ENCODE peak calls at places on chromosomes 3 and 15, in seven cellular contexts. I, J, P, C, B, Q and G are unnamed samples.

GRCh38 chr15:71197620-71198019 is 82.3 kb downstream of the THSD4 start:
- DNase-seq in C (peak), P (no peak), J (no peak), B (no peak), Q (no peak), I (no peak), G (no peak)

GRCh38 chr3:42031808-42032475 is 59.2 kb upstream of the TRAK1 start:
- DNase-seq in I (no peak), B (peak), C (no peak), J (no peak), P (no peak), Q (no peak), G (peak)

GRCh38 chr3:30618508-30618907 is 12.1 kb downstream of the TGFBR2 start:
- DNase-seq in I (no peak), P (no peak), Q (no peak), B (no peak), C (no peak), J (no peak), G (no peak)

GRCh38 chr3:55704521-55704920 is 217.4 kb upstream of the WNT5A start:
- DNase-seq in Q (no peak), J (no peak), C (no peak), P (no peak), B (no peak), I (no peak), G (no peak)

GRCh38 chr15:82548700-82549099 is 8.4 kb upstream of the RPS17 start:
- DNase-seq in Q (no peak), P (no peak), J (no peak), I (no peak), C (no peak), B (no peak), G (no peak)

GRCh38 chr15:78992416-78993256 is 47.8 kb upstream of the CTSH start:
- DNase-seq in J (no peak), P (no peak), C (no peak), I (no peak), B (no peak), Q (no peak), G (no peak)

GRCh38 chr3:37859354-37859753 is 2.3 kb upstream of the CTDSPL start:
- DNase-seq in C (no peak), I (no peak), P (no peak), J (no peak), Q (no peak), B (no peak), G (no peak)

GRCh38 chr15:59283717-59284336 is 77.2 kb downstream of the LDHAL6B start:
- DNase-seq in C (no peak), B (no peak), P (no peak), Q (peak), J (peak), I (no peak), G (no peak)

GRCh38 chr15:91496754-91497691 is 356.5 kb upstream of the SLCO3A1 start:
- DNase-seq in Q (no peak), J (no peak), P (peak), C (no peak), B (no peak), I (no peak), G (no peak)

GRCh38 chr15:91537868-91538267 is 315.6 kb upstream of the SLCO3A1 start:
- DNase-seq in P (no peak), Q (no peak), I (no peak), C (no peak), J (no peak), B (no peak), G (no peak)

GRCh38 chr15:32119694-32120330 is 89.5 kb downstream of the CHRNA7 start:
- DNase-seq in B (no peak), J (no peak), P (peak), I (no peak), C (peak), Q (no peak), G (peak)
- H3K4me3 ChIP-seq in B (no peak), J (no peak), P (no peak), I (no peak), C (no peak), Q (no peak), G (no peak)

DNA sequence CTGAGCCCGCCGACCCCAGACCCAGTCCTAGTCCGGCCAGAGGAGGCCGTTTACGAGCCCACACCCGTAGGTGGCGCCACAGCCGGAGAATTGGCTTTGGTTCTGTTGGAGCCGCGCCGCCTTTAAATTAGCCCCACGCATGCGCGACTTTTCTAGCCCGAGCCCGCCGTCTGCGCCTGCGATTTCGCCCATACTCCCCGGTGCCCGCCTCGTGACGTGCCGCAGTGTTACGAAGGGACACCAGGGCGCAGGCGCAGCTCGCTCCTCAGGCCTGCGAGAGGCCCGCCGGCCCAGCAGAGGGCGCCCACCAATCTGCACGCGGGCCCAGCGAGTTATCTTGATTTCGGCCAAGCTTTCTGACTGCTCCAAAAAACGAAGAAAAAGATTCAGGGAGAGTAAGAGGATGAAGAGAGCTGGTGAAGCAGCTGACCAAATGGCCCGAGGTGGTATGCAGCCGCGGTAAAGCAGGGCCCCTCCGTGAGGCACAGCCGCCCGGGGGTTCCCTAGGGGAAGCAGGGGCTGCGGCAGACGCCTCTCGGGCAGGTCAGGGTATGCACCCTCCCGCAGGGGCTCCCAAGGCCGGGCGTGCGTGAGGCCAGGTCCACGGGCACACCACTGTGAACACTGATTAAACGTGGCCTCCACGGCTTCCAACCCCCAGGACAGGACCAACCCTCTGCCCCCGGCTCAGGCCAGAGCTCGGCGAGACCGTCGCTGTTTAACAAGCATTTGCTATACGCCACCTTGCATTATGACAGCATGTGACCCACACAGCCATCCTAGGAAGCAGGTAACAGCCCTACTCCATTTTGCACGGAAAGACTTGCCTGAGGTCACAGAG is 32.8 kb downstream of the RPN1 start:
- DNase-seq in Q (peak), B (peak), J (peak), I (peak), C (peak), P (peak), G (peak)
- TF ChIP-seq EP300 in Q (no peak), B (no peak), J (no peak), I (peak), C (no peak), P (no peak), G (no peak)

GRCh38 chr15:70118599-70118998 is 20.9 kb upstream of the TLE3 start:
- DNase-seq in P (no peak), C (no peak), B (no peak), Q (no peak), I (no peak), J (no peak), G (no peak)
- H3K4me3 ChIP-seq in P (no peak), C (no peak), B (no peak), Q (no peak), I (no peak), J (no peak), G (no peak)

GRCh38 chr15:81268881-81269601 is 54.9 kb downstream of the STARD5 start:
- DNase-seq in C (no peak), B (no peak), Q (no peak), J (no peak), I (no peak), P (no peak), G (peak)
- TF ChIP-seq EP300 in C (no peak), B (no peak), Q (no peak), J (no peak), I (no peak), P (no peak), G (no peak)

DNA sequence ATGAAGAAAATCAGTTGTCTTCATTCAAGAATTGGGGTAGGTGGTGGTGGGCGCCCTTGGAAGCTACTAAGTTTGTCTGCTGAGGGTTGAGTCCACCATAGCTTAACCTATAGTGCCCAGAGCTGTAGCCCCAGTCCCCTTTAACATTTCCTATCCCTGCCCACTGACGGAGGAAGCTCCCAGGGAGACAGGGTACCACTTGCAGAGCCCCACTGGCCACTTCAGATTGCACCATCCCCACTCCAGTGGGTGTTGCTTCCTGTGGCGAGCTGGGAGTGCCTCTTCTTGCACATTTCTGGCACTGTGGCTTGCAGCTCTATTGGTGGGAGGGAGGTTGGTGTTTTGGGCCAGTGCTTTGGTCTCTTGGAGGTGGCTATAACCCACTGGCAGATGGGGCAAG is 2.7 kb downstream of the PXYLP1 start:
- DNase-seq in J (no peak), I (no peak), C (no peak), P (no peak), Q (no peak), B (no peak), G (peak)
- H3K4me3 ChIP-seq in J (no peak), I (no peak), C (no peak), P (no peak), Q (no peak), B (no peak), G (no peak)

GRCh38 chr15:75023194-75024101 is at the start of gene PPCDC:
- DNase-seq in Q (peak), B (peak), P (peak), I (peak), J (peak), C (peak), G (peak)
- TF ChIP-seq EP300 in Q (no peak), B (no peak), P (no peak), I (peak), J (no peak), C (no peak), G (no peak)

GRCh38 chr3:152349397-152349796 is 80.7 kb downstream of the MBNL1 start:
- DNase-seq in Q (no peak), B (no peak), C (no peak), J (no peak), P (no peak), I (no peak), G (no peak)
- H3K4me3 ChIP-seq in Q (no peak), B (no peak), C (no peak), J (no peak), P (no peak), I (no peak), G (no peak)

GRCh38 chr15:101087172-101087769 is 164.6 kb downstream of the CHSY1 start:
- DNase-seq in I (no peak), P (no peak), B (no peak), Q (no peak), J (no peak), C (no peak), G (no peak)
- TF ChIP-seq EP300 in I (no peak), P (no peak), B (no peak), Q (no peak), J (no peak), C (no peak), G (no peak)

DNA sequence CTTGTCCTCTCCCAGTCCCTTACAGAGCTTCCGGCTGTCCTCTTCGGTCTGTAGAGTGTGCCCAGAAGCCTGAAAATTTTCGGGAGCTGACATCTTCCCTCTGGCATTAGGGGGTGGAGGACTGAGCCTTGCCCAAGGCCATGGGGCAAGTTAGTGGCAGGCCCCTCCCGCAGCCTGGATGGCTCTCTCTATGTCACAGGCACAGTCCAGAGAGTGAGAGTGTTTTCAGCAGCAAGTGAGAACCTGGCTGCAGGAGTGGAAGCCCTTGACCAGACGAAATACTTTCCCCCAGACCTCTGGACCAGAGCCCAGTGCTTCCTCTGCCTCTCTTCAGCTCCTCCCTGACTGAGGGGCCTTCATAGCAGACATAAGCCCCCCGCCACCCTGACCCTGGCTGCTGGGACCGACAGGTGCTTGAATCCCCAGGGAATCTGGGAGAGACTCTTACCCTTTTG is 50.5 kb upstream of the SEC22A start:
- DNase-seq in C (no peak), J (no peak), B (no peak), I (no peak), Q (no peak), P (no peak), G (no peak)
- H3K4me3 ChIP-seq in C (no peak), J (no peak), B (no peak), I (no peak), Q (no peak), P (no peak), G (no peak)